ENCODE peak calls at places on chromosomes 11 and 22, in five cellular contexts. I, B, T, Q and F are unnamed samples.
A peak's percentile ranks its signal among the peaks of the same experiment; 100 is the strongest.

GRCh38 chr11:94895451-94895850 is 77.9 kb downstream of the CWC15 start:
- DNase-seq in I (no peak), B (peak; percentile 89), T (no peak), Q (no peak), F (no peak)

GRCh38 chr11:33452806-33453205 is 195.6 kb downstream of the HIPK3 start:
- DNase-seq in I (no peak), B (peak; percentile 94), T (no peak), Q (peak; percentile 73), F (peak; percentile 67)

GRCh38 chr22:46969491-46969890 is 207.0 kb downstream of the TBC1D22A start:
- DNase-seq in I (no peak), B (no peak), T (no peak), Q (no peak), F (no peak)

GRCh38 chr11:82315093-82315492 is 418.6 kb downstream of the FAM181B start:
- DNase-seq in I (peak; percentile 88), B (no peak), T (no peak), Q (no peak), F (no peak)

GRCh38 chr11:9787981-9788521 is 124.2 kb downstream of the SWAP70 start:
- DNase-seq in I (no peak), B (peak; percentile 98), T (peak; percentile 36), Q (peak; percentile 87), F (peak; percentile 97)

GRCh38 chr11:69637956-69638871 is 2.7 kb upstream of the CCND1 start:
- DNase-seq in I (peak; percentile 93), B (peak; percentile 67), T (no peak), Q (no peak), F (no peak)

GRCh38 chr11:69563946-69564780 is 76.8 kb upstream of the CCND1 start:
- DNase-seq in I (no peak), B (peak; percentile 52), T (no peak), Q (no peak), F (no peak)

GRCh38 chr11:46808804-46809431 is 37.2 kb downstream of the CKAP5 start:
- DNase-seq in I (no peak), B (no peak), T (no peak), Q (no peak), F (peak; percentile 10)

GRCh38 chr11:36142439-36142838 is 146.8 kb downstream of the COMMD9 start:
- DNase-seq in I (no peak), B (no peak), T (no peak), Q (no peak), F (no peak)

GRCh38 chr11:122478986-122479385 is 176.5 kb upstream of the UBASH3B start:
- DNase-seq in I (no peak), B (no peak), T (no peak), Q (no peak), F (no peak)

GRCh38 chr11:119169272-119169719 is 771 bp downstream of the NLRX1 start:
- DNase-seq in I (peak; percentile 92), B (peak; percentile 56), T (peak; percentile 66), Q (no peak), F (no peak)

GRCh38 chr11:30092518-30092917 is 75.7 kb upstream of the KCNA4 start:
- DNase-seq in I (no peak), B (no peak), T (no peak), Q (no peak), F (no peak)
- TF ChIP-seq CTCF in I (no peak), B (no peak), T (no peak), Q (no peak), F (no peak)

DNA sequence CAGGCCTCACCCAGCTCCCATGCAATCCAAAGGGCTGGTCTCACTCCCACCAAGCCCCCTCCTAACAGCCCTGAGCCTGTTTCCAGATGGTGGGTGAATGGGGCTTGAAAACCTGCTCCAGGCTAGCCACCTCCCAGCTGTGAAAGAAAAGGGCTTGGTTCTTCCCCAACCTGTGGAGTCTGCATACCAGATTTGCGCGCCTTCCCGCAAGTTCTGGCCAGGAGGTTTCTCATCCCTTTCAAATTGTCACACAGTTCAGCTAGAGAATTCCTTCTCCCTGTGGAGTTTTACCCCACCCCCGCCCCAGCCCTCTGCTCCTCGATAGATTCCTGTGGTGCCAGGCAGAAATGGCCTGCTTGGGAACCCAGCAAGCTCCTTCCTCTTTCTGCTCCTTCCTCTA is 734.6 kb upstream of the FAT3 start:
- DNase-seq in I (peak; percentile 83), B (no peak), T (no peak), Q (no peak), F (no peak)
- H3K4me3 ChIP-seq in I (peak overlapping the region; percentile 12), B (no peak overlapping the region), T (no peak overlapping the region), Q (no peak overlapping the region), F (no peak overlapping the region)

GRCh38 chr11:72446929-72447753 is 12.8 kb upstream of the CLPB start:
- DNase-seq in I (no peak), B (peak; percentile 59), T (no peak), Q (peak; percentile 42), F (peak; percentile 44)
- TF ChIP-seq CTCF in I (peak; percentile 82), B (peak; percentile 80), T (peak; percentile 61), Q (peak; percentile 64), F (peak; percentile 69)

GRCh38 chr11:75429902-75430691 is 2.9 kb downstream of the KLHL35 start:
- DNase-seq in I (peak; percentile 87), B (peak; percentile 64), T (no peak), Q (no peak), F (no peak)

GRCh38 chr11:75429641-75429901 is 3.4 kb downstream of the KLHL35 start:
- DNase-seq in I (no peak), B (no peak), T (no peak), Q (no peak), F (no peak)

GRCh38 chr11:75428989-75429640 is 3.9 kb downstream of the KLHL35 start:
- DNase-seq in I (no peak), B (no peak), T (no peak), Q (no peak), F (no peak)

GRCh38 chr11:75431533-75432525 is 1.2 kb downstream of the KLHL35 start:
- DNase-seq in I (peak; percentile 80), B (no peak), T (no peak), Q (no peak), F (no peak)

GRCh38 chr11:75430692-75431532 is 2.1 kb downstream of the KLHL35 start:
- DNase-seq in I (no peak), B (no peak), T (no peak), Q (no peak), F (no peak)
- H3K4me3 ChIP-seq in I (peak overlapping the region; percentile 68), B (peak overlapping the region; percentile 54), T (no peak overlapping the region), Q (peak overlapping the region; percentile 27), F (peak overlapping the region; percentile 17)

GRCh38 chr11:77547047-77547836 is 42.5 kb upstream of the AQP11 start:
- DNase-seq in I (no peak), B (no peak), T (no peak), Q (no peak), F (no peak)

GRCh38 chr11:77547863-77548551 is 41.7 kb upstream of the AQP11 start:
- DNase-seq in I (peak; percentile 83), B (peak; percentile 47), T (peak; percentile 41), Q (peak; percentile 59), F (peak; percentile 50)

GRCh38 chr11:77548552-77549439 is 41.0 kb upstream of the AQP11 start:
- DNase-seq in I (no peak), B (no peak), T (no peak), Q (no peak), F (no peak)
- TF ChIP-seq CTCF in I (no peak), B (no peak), T (no peak), Q (no peak), F (no peak)

GRCh38 chr11:64286801-64287159 is 1.1 kb downstream of the GPR137 start:
- DNase-seq in I (no peak), B (no peak), T (no peak), Q (no peak), F (no peak)
- H3K4me3 ChIP-seq in I (peak overlapping the region; percentile 84), B (no peak overlapping the region), T (no peak overlapping the region), Q (no peak overlapping the region), F (no peak overlapping the region)

GRCh38 chr22:26624788-26625187 is 3.0 kb downstream of the CRYBA4 start:
- DNase-seq in I (no peak), B (no peak), T (no peak), Q (no peak), F (no peak)

GRCh38 chr22:26619510-26619909 is 1.7 kb upstream of the CRYBB1 start:
- DNase-seq in I (no peak), B (no peak), T (peak; percentile 63), Q (no peak), F (no peak)

GRCh38 chr22:26623984-26624383 is 2.2 kb downstream of the CRYBA4 start:
- DNase-seq in I (no peak), B (no peak), T (no peak), Q (no peak), F (no peak)

GRCh38 chr22:26620197-26620596 is 1.6 kb upstream of the CRYBA4 start:
- DNase-seq in I (no peak), B (no peak), T (no peak), Q (no peak), F (no peak)

GRCh38 chr22:26621663-26622062 is at the start of gene CRYBA4:
- DNase-seq in I (no peak), B (no peak), T (no peak), Q (no peak), F (no peak)
- TF ChIP-seq CTCF in I (no peak), B (no peak), T (no peak), Q (no peak), F (no peak)

GRCh38 chr11:70667767-70668166 is 269.4 kb downstream of the CTTN start:
- DNase-seq in I (no peak), B (no peak), T (no peak), Q (no peak), F (no peak)
- H3K4me3 ChIP-seq in I (no peak overlapping the region), B (no peak overlapping the region), T (no peak overlapping the region), Q (no peak overlapping the region), F (no peak overlapping the region)

DNA sequence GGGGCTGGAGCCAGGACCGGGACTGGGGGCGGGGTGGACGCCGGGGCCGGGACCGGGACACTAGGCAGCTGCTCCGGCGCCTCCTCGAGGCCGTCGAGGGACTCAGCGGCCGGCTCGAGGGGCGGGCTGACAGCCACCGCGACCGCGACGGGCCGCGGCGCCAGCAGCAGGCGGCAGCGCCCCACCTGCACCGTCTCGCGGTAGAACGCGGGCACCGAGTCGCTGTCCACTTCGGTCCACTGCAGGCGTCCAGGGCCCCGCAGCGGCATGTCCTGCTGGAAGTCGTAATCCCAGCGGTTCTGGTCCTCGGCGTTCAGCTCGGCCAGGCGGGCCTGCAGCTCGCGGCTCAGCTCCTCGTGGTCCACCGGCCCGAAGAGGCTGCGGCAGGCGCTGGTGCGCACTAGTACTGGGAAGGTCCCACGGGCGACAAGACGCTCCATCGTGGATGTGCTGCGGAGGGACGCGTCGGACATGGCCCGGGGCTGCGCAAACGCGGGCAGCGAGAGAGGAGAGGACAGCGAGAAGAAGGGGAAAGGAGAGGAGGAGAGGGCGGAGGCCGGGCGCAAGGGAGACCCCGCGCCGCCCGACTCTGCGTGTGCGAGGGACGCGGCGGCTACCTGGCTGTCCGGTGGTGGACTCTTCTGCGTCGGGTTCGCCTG is 429 bp downstream of the CDKN1C start:
- DNase-seq in I (peak; percentile 82), B (no peak), T (peak; percentile 58), Q (no peak), F (no peak)
- TF ChIP-seq CTCF in I (peak; percentile 56), B (no peak), T (no peak), Q (no peak), F (no peak)